ENCODE peak calls at places on chromosomes 16 and 17, in eight cellular contexts. K is RWPE1, M is neural progenitor cell, S is hepatocyte, C is breast epithelium, P is left lung, E is esophagus muscularis mucosa, D is uterus. G is an unnamed sample.

GRCh38 chr17:42266918-42267766 is 9.0 kb downstream of the STAT5B start:
- DNase-seq in M (no peak), E (no peak), P (no peak), K (no peak), S (peak), D (no peak), C (no peak), G (no peak)

GRCh38 chr17:76414334-76415295 is 30.2 kb downstream of the SPHK1 start:
- DNase-seq in M (peak), E (no peak), P (no peak), S (peak), D (peak), C (no peak), K (no peak), G (no peak)

GRCh38 chr16:85582177-85582888 is 30.8 kb upstream of the GSE1 start:
- DNase-seq in P (no peak), K (no peak), E (no peak), M (no peak), S (no peak), C (no peak), D (no peak), G (no peak)

GRCh38 chr17:9828296-9829059 is 2.8 kb downstream of the GLP2R start:
- DNase-seq in K (no peak), C (no peak), E (no peak), D (peak), P (no peak), S (no peak), M (no peak), G (no peak)

GRCh38 chr17:58084317-58084981 is 1.2 kb downstream of the DYNLL2 start:
- DNase-seq in P (no peak), C (no peak), E (peak), D (peak), M (peak), S (peak), K (peak), G (no peak)

GRCh38 chr17:3603119-3603869 is 5.9 kb downstream of the TRPV1 start:
- DNase-seq in E (no peak), D (no peak), S (no peak), C (no peak), K (peak), M (no peak), P (no peak), G (no peak)

GRCh38 chr17:9928601-9929341 is 23.7 kb upstream of the RCVRN start:
- DNase-seq in C (no peak), K (peak), P (no peak), D (peak), S (peak), M (peak), E (no peak), G (no peak)

GRCh38 chr17:20085283-20085875 is 76.2 kb downstream of the SPECC1 start:
- DNase-seq in K (no peak), S (no peak), P (no peak), E (no peak), M (peak), C (no peak), D (no peak), G (no peak)

GRCh38 chr16:47849736-47850135 is 306.1 kb downstream of the ABCC12 start:
- DNase-seq in K (no peak), P (no peak), C (no peak), E (peak), M (no peak), D (no peak), S (no peak), G (no peak)

GRCh38 chr17:62965149-62965648 is 836 bp upstream of the TANC2 start:
- DNase-seq in M (no peak), C (no peak), P (no peak), E (no peak), S (no peak), D (no peak), K (no peak), G (no peak)

GRCh38 chr17:17913695-17914332 is 58.4 kb downstream of the TOM1L2 start:
- DNase-seq in M (peak), C (peak), D (peak), P (peak), K (peak), S (peak), E (peak), G (no peak)

GRCh38 chr16:50841081-50841886 is 99.4 kb downstream of the CYLD start:
- DNase-seq in P (no peak), M (peak), C (no peak), S (no peak), D (no peak), K (no peak), E (no peak), G (no peak)

GRCh38 chr17:63696381-63696961 is 3.5 kb downstream of the LIMD2 start:
- DNase-seq in D (no peak), E (no peak), K (no peak), S (no peak), M (peak), P (no peak), C (no peak), G (no peak)

GRCh38 chr16:71767060-71767900 is 41.4 kb downstream of the AP1G1 start:
- DNase-seq in S (no peak), D (no peak), K (no peak), P (no peak), C (no peak), M (no peak), E (no peak), G (no peak)

GRCh38 chr16:63816304-63816703 is 1305.6 kb downstream of the CDH11 start:
- DNase-seq in E (no peak), M (no peak), K (no peak), S (no peak), C (no peak), D (no peak), P (no peak), G (no peak)

GRCh38 chr16:57225978-57226377 is 19.1 kb upstream of the ARL2BP start:
- DNase-seq in E (no peak), S (no peak), K (no peak), M (no peak), D (no peak), C (no peak), P (no peak), G (no peak)

GRCh38 chr16:57226701-57227621 is 18.1 kb upstream of the ARL2BP start:
- DNase-seq in M (no peak), K (no peak), D (no peak), C (no peak), P (no peak), S (no peak), E (no peak), G (no peak)

GRCh38 chr16:57231821-57232350 is 13.2 kb upstream of the ARL2BP start:
- DNase-seq in S (no peak), C (no peak), D (no peak), E (no peak), K (no peak), P (no peak), M (no peak), G (no peak)

GRCh38 chr16:57224651-57225335 is 20.3 kb upstream of the ARL2BP start:
- DNase-seq in D (no peak), E (no peak), M (no peak), C (no peak), K (no peak), S (no peak), P (no peak), G (no peak)

GRCh38 chr16:57229079-57229478 is 16.0 kb upstream of the ARL2BP start:
- DNase-seq in S (no peak), E (no peak), K (no peak), P (no peak), M (no peak), C (no peak), D (no peak), G (no peak)
- H3K27ac ChIP-seq in S (no peak), E (no peak), K (no peak), P (no peak), M (no peak), C (no peak), D (no peak), G (no peak)

GRCh38 chr16:89385712-89386111 is 104.6 kb downstream of the ANKRD11 start:
- DNase-seq in S (no peak), C (no peak), K (no peak), M (no peak), P (no peak), D (no peak), E (no peak), G (no peak)

GRCh38 chr16:89384282-89384681 is 106.1 kb downstream of the ANKRD11 start:
- DNase-seq in P (no peak), E (no peak), M (no peak), C (no peak), K (no peak), S (no peak), D (no peak), G (no peak)

GRCh38 chr16:89380681-89381080 is 109.7 kb downstream of the ANKRD11 start:
- DNase-seq in C (no peak), P (no peak), M (no peak), S (no peak), K (no peak), E (no peak), D (no peak), G (no peak)

GRCh38 chr16:89381788-89382187 is 108.6 kb downstream of the ANKRD11 start:
- DNase-seq in C (no peak), E (no peak), D (no peak), S (no peak), P (no peak), K (no peak), M (no peak), G (no peak)

DNA sequence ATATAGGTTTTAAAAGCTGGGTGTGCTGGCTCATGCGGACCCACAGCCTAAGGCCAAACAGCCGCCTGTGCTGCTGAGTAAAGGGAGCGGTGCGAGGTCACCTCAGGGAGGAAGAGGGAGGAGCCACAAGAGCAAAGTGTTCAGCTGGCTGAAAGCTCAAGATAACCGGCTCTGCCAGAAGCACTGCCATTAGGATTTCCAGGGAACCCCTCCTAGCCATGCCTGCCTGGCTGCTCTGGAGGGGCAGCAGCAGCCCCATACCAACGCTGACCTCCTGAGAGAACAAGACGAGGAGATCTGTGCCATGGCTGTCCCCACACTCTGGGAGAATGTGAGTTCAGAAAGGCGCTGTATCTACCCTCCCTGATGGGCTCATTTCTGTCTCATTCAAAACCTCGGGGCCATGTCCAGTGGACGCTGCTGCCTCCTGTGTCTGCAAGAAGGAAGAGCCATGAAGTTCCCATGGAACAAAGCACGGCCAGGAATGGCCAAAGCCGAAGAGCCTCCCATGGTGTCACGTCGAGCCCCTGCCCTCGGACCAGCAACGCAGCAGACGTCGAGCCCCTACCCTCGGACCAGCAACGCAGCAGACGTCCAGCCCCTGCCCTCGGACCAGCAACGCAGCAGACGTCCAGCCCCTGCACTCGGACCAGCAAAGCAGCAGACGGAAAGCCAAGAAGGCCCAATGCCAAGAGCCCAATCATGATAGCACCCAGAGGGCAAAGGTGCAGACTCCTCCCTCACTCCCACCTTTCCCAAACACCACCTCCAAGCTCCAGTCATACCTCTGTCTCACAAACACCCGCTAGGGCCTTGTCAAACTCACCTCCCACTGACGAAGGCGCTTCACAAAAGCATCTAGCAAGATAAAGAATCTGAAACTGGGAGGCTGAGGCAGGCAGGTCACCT is 107.0 kb downstream of the ANKRD11 start:
- DNase-seq in S (peak), E (no peak), M (peak), P (no peak), K (peak), D (no peak), C (peak), G (no peak)
- H3K27ac ChIP-seq in S (peak), E (no peak), M (peak), P (no peak), K (peak), D (no peak), C (no peak), G (no peak)

GRCh38 chr16:69223882-69224281 is 36.9 kb downstream of the SNTB2 start:
- DNase-seq in K (no peak), M (no peak), C (no peak), E (no peak), S (no peak), D (no peak), P (no peak), G (no peak)

DNA sequence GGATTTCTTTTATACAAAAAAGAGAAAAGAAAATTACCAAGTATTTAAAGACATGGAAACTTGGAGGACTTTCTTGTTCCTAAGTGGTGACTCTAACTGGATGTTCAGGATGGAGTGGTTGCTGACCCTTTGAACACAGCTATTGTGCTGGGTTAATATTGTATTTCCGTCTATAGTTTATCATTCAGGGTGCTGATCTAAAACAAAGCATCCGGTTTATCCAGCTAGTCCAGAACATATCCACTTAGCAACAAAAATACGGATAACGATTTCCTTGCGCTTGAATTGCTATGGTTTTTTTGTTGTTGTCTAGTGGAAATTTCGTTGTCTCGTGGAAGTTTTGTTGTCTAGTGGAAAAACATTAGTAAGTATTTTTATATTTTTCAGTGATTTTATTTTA is 38.2 kb downstream of the SNTB2 start:
- DNase-seq in C (no peak), M (no peak), E (no peak), D (no peak), P (no peak), S (no peak), K (no peak), G (no peak)
- H3K27ac ChIP-seq in C (no peak), M (no peak), E (no peak), D (peak), P (peak), S (no peak), K (no peak), G (no peak)

DNA sequence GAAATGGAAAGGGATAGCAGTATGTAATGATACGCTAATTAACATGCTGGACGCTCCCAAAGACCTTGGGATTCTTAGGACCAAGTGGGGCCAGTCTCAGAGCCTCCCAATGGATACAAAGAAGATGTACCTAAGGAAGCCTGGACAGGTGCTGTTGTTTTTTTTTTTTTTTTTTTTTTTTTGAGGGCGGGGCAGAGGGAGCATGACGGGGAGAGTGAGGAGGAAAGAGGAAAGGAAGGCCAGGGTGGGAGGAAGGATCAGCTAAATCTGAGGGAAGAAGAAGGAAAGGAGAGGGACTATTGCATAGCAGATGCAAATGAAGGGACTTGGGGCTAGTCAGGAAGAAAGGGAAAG is 2.5 kb downstream of the VAMP2 start:
- DNase-seq in D (no peak), M (no peak), E (no peak), C (no peak), K (no peak), P (no peak), S (no peak), G (no peak)
- H3K27ac ChIP-seq in D (peak), M (no peak), E (peak), C (peak), K (peak), P (no peak), S (no peak), G (peak)

GRCh38 chr16:4850211-4850610 is 2.9 kb downstream of the UBN1 start:
- DNase-seq in K (no peak), E (no peak), M (no peak), P (no peak), D (no peak), C (no peak), S (no peak), G (no peak)
- H3K27ac ChIP-seq in K (no peak), E (no peak), M (no peak), P (no peak), D (no peak), C (no peak), S (no peak), G (no peak)

DNA sequence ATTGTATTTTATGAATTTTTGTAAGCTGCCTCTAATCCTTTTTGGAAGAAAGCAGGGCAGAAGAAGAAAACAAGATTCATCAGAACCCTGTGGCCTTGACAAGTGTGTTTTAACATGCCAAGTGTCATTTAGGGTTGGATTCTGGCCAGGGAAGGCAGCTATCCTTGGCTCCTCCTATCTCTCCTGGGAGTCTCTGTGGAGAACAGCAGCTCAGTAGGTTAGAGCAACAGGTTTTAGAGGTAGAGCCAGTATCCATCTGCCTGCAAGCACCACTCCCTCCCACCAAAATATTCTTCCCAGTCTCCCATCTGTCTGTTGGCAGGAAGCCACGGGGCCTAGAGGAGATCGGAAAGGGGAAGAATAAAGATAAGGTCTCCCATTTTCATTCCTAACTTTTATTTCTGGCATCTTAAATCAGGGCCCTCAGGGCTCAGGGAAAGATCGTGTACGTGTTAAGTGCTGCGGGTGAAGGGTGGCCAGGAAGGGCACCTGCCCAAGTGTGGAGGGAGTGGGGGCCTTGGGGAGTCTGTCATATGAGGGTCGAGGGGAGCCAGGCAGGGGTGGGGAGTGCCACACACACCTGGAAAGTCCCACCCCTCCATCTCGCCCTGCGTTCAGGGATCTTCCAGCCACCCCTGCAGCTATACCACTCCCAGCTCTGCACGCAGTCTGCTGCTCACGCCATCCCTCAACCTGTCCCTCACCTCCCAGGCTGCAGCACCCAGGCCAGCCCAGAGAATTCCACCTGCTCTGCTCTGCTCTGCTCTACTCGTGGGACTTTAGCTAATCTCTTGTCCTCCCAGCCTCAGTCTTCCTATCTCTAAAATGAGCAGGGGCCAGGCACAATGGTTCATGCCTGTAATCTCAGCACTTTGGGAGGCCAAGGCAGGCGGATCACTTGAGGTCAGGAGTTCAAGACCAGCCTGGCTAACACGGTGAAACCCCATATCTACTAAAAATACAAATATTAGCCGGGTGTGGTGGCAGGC is 17.1 kb upstream of the CPSF4L start:
- DNase-seq in S (peak), M (no peak), D (peak), K (no peak), P (no peak), E (no peak), C (no peak), G (no peak)
- H3K27ac ChIP-seq in S (peak), M (no peak), D (peak), K (peak), P (no peak), E (peak), C (peak), G (no peak)